ENCODE peak calls at places on chromosome 5, in four cellular contexts. D is HEK293T, S is GM12878, O is HepG2. K is an unnamed sample.
A peak's percentile ranks its signal among the peaks of the same experiment; 100 is the strongest.

GRCh38 chr5:125326114-125326513 is 579.7 kb upstream of the ZNF608 start:
- DNase-seq in D (peak; percentile 69), S (no peak), O (no peak), K (no peak)

GRCh38 chr5:78530342-78531096 is 118.1 kb downstream of the LHFPL2 start:
- DNase-seq in D (no peak), S (no peak), O (no peak), K (peak; percentile 80)

GRCh38 chr5:10453564-10453963 is 11.9 kb downstream of the ROPN1L start:
- DNase-seq in D (no peak), S (no peak), O (no peak), K (no peak)

GRCh38 chr5:148147415-148147814 is 20.9 kb upstream of the SPINK14 start:
- DNase-seq in D (no peak), S (no peak), O (peak; percentile 81), K (no peak)

GRCh38 chr5:103424453-103425205 is 138.0 kb downstream of the NUDT12 start:
- DNase-seq in D (no peak), S (no peak), O (no peak), K (no peak)

GRCh38 chr5:110150199-110150598 is 460.5 kb downstream of the MAN2A1 start:
- DNase-seq in D (no peak), S (no peak), O (no peak), K (no peak)

GRCh38 chr5:151086905-151087360 is 6.1 kb upstream of the TNIP1 start:
- DNase-seq in D (no peak), S (no peak), O (no peak), K (no peak)

GRCh38 chr5:157651011-157651611 is 1.1 kb downstream of the SOX30 start:
- DNase-seq in D (no peak), S (no peak), O (no peak), K (no peak)

GRCh38 chr5:156815988-156816599 is 34.0 kb upstream of the PPP1R2B start:
- DNase-seq in D (peak; percentile 29), S (no peak), O (peak; percentile 14), K (peak; percentile 1)

GRCh38 chr5:16178745-16179372 is 732 bp downstream of the MARCHF11 start:
- DNase-seq in D (peak; percentile 53), S (no peak), O (peak; percentile 4), K (peak; percentile 56)

GRCh38 chr5:121350493-121350892 is 501.2 kb upstream of the FTMT start:
- DNase-seq in D (no peak), S (no peak), O (no peak), K (no peak)

GRCh38 chr5:73789851-73790281 is 163.9 kb downstream of the ARHGEF28 start:
- DNase-seq in D (no peak), S (peak; percentile 31), O (no peak), K (no peak)

GRCh38 chr5:34847056-34847455 is 8.1 kb downstream of the TTC23L start:
- DNase-seq in D (no peak), S (no peak), O (no peak), K (no peak)

GRCh38 chr5:139389701-139390638 is at the start of gene MZB1:
- DNase-seq in D (no peak), S (peak; percentile 95), O (no peak), K (no peak)

GRCh38 chr5:86977808-86978207 is 289.9 kb upstream of the RASA1 start:
- DNase-seq in D (no peak), S (no peak), O (no peak), K (no peak)

GRCh38 chr5:72093231-72093630 is 14.0 kb upstream of the MAP1B start:
- DNase-seq in D (no peak), S (no peak), O (no peak), K (no peak)

GRCh38 chr5:33755216-33755615 is 136.6 kb downstream of the ADAMTS12 start:
- DNase-seq in D (no peak), S (no peak), O (no peak), K (no peak)

GRCh38 chr5:267716-268115 is 3.7 kb upstream of the PDCD6 start:
- DNase-seq in D (no peak), S (no peak), O (no peak), K (no peak)

GRCh38 chr5:16736158-16736994 is 119.6 kb upstream of the RETREG1 start:
- DNase-seq in D (no peak), S (no peak), O (peak; percentile 94), K (no peak)

GRCh38 chr5:82405166-82405565 is 127.0 kb upstream of the RPS23 start:
- DNase-seq in D (no peak), S (no peak), O (no peak), K (no peak)

GRCh38 chr5:149700347-149700746 is 29.8 kb upstream of the PPARGC1B start:
- DNase-seq in D (no peak), S (no peak), O (no peak), K (no peak)

GRCh38 chr5:116225318-116225717 is 140.5 kb downstream of the COMMD10 start:
- DNase-seq in D (no peak), S (no peak), O (no peak), K (no peak)

GRCh38 chr5:6574537-6574936 is 58.3 kb downstream of the NSUN2 start:
- DNase-seq in D (no peak), S (no peak), O (no peak), K (no peak)

GRCh38 chr5:39863926-39864572 is 439.3 kb upstream of the DAB2 start:
- DNase-seq in D (no peak), S (no peak), O (no peak), K (no peak)

GRCh38 chr5:139980765-139981164 is 62.3 kb downstream of the NRG2 start:
- DNase-seq in D (no peak), S (no peak), O (no peak), K (no peak)

GRCh38 chr5:77842247-77842646 is 66.1 kb upstream of the TBCA start:
- DNase-seq in D (no peak), S (no peak), O (no peak), K (no peak)

GRCh38 chr5:150584561-150585335 is 55.7 kb upstream of the SYNPO start:
- DNase-seq in D (no peak), S (no peak), O (no peak), K (no peak)

GRCh38 chr5:88140396-88140862 is 128.2 kb downstream of the TMEM161B start:
- DNase-seq in D (no peak), S (no peak), O (no peak), K (no peak)

GRCh38 chr5:168609806-168610482 is 30.8 kb upstream of the PANK3 start:
- DNase-seq in D (no peak), S (no peak), O (no peak), K (no peak)

GRCh38 chr5:135243194-135244191 is 155.5 kb downstream of the MACROH2A1 start:
- DNase-seq in D (no peak), S (no peak), O (peak; percentile 39), K (no peak)

GRCh38 chr5:57738306-57738705 is 255.7 kb upstream of the ACTBL2 start:
- DNase-seq in D (no peak), S (no peak), O (no peak), K (no peak)

GRCh38 chr5:51665295-51665593 is 282.0 kb downstream of the ISL1 start:
- DNase-seq in D (no peak), S (no peak), O (no peak), K (no peak)

GRCh38 chr5:173733831-173734491 is 117.5 kb upstream of the BOD1 start:
- DNase-seq in D (no peak), S (peak; percentile 28), O (no peak), K (no peak)
- TF ChIP-seq FOXK2 in D (no peak), S (no peak), O (no peak), K (no peak)

DNA sequence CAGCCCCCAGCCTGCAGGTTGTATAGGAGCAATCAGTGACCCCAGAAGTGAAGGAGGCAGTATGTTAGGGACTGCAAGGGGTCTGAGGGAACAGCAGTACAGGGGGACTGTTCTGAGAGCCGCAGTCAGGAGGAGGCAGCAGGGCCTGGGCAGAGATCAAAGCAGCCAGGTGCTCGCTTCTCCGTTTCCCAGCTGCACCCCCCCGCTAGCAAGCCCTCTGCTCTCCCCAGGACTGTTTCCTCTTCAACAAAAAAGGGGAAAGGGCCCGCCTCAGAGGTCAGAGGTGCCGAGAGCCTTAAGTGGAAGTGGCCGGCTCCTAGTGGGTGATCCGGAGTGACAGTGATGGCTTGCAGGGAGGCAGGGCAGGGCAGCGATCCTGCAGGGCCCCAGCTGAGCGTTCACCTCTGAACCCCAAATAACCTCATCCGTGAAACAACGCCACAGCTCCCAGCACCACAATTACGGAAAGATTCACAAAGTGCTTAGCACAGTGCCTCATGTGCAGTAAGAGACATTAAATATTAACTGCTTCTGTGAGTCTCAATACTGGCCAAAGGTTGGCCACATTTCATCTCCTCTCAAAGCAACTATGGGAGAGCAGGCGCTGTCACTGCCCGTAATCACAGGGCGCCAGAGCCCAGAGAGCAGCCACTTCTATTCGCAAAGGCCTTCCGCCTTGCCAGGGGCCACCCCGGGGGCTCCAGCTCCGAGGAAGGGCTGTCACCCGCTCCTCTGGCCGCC is 8.0 kb downstream of the CLPTM1L start:
- DNase-seq in D (no peak), S (no peak), O (no peak), K (no peak)
- TF ChIP-seq FOXK2 in D (no peak), S (no peak), O (no peak), K (no peak)

GRCh38 chr5:64834037-64834436 is 65.3 kb downstream of the CWC27 start:
- DNase-seq in D (no peak), S (no peak), O (no peak), K (no peak)

GRCh38 chr5:64836786-64837185 is 68.1 kb downstream of the CWC27 start:
- DNase-seq in D (no peak), S (no peak), O (no peak), K (no peak)

GRCh38 chr5:64836190-64836750 is 67.5 kb downstream of the CWC27 start:
- DNase-seq in D (no peak), S (no peak), O (no peak), K (no peak)

GRCh38 chr5:64835266-64835665 is 66.5 kb downstream of the CWC27 start:
- DNase-seq in D (no peak), S (no peak), O (no peak), K (no peak)

GRCh38 chr5:64834611-64835010 is 65.9 kb downstream of the CWC27 start:
- DNase-seq in D (no peak), S (no peak), O (no peak), K (no peak)
- TF ChIP-seq FOXK2 in D (no peak), S (no peak), O (no peak), K (no peak)

DNA sequence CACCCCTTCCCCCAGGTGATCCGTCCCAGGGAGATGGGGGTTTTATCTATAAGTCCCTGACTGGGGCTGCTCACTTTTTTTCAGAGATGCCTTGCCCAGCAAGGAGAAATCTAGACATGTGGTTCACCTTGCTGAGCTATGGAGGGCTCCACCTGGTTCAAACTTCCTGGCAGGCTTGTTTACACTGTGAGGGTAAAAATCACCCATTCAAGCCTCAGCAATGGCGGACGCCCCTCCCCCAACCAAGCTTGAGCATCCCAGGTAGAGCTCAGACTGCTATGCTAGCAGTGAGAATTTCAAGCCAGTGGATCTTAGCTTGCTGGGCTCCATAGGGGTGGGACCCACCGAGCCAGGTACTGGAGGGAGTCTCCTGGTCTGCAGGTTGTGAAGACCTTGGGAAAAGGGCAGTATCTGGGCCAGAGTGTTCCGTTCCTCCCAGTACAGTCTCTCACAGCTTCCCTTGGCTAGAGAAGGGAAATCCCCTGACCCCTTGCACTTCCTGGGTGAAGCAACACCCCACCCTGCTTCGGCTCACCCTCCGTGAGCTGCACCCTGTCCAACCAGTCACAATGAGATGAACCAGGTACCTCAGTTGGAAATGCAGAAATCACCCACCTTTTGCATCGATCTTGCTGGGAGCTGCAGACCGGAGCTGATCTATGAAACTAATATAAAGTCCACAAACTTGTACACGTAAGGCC is 231.7 kb downstream of the CTNND2 start:
- DNase-seq in D (no peak), S (no peak), O (no peak), K (no peak)
- TF ChIP-seq FOXK2 in D (no peak), S (no peak), O (no peak), K (no peak)

K was measured in K562.